ENCODE peak calls at places on chromosome 18, in ten cellular contexts. H is fibroblast of mammary gland, R is astrocyte of the spinal cord, F is endothelial cell of umbilical vein, K is coronary artery, P is cardiac fibroblast, C is AG10803, J is OCI-LY7, M is GM12864, T is BE2C. U is an unnamed sample.

GRCh38 chr18:4450065-4450676 is 4.9 kb downstream of the DLGAP1 start:
- DNase-seq in R (no peak), H (no peak), F (no peak), C (no peak), P (no peak), M (no peak), K (no peak), T (no peak), J (no peak), U (no peak)

GRCh38 chr18:59846814-59847490 is 52.8 kb upstream of the PMAIP1 start:
- DNase-seq in R (peak), M (peak), T (no peak), H (peak), J (no peak), F (peak), C (peak), P (peak), K (no peak), U (no peak)

GRCh38 chr18:527136-527535 is 26.6 kb upstream of the COLEC12 start:
- DNase-seq in F (peak), P (peak), H (no peak), M (no peak), C (no peak), K (no peak), J (no peak), T (no peak), R (no peak), U (no peak)

GRCh38 chr18:46335551-46336059 is 231.4 kb downstream of the HAUS1 start:
- DNase-seq in R (no peak), C (no peak), F (no peak), H (peak), K (no peak), P (peak), M (no peak), J (no peak), T (no peak), U (no peak)

GRCh38 chr18:26575865-26576217 is 27.5 kb upstream of the KCTD1 start:
- DNase-seq in M (no peak), P (no peak), C (no peak), T (no peak), F (no peak), H (no peak), K (no peak), R (no peak), J (no peak), U (no peak)

GRCh38 chr18:9855686-9856085 is 30.1 kb upstream of the TXNDC2 start:
- DNase-seq in F (no peak), K (no peak), M (no peak), J (no peak), R (peak), P (no peak), H (no peak), T (no peak), C (no peak), U (peak)

GRCh38 chr18:62781893-62782292 is 66.6 kb downstream of the PHLPP1 start:
- DNase-seq in K (no peak), T (no peak), R (peak), C (peak), M (no peak), H (peak), F (peak), P (peak), J (no peak), U (no peak)

GRCh38 chr18:79754022-79754761 is 43.5 kb upstream of the KCNG2 start:
- DNase-seq in C (no peak), J (no peak), H (no peak), R (no peak), M (no peak), T (no peak), P (no peak), F (no peak), K (no peak), U (no peak)

DNA sequence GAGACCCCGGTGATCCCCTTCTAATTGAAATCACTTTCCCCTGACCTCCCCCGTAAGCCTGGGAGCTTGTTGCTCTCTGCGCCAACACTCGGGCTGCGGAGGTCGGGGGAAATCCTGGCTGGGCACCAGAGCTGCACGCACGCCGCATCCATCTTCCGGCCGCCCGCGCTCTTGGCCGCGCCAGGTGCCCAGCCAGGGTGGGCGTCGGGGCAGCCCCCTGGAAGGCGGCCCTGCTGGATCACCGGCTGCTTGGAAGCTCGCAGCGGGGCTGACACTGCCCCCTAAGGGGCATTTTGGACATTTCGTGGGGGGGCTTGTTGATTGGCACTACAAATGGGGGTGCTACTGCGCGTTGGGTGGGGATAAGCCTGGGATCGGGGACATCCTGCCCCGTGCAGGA is 280.3 kb upstream of the SKOR2 start:
- DNase-seq in M (no peak), T (no peak), F (no peak), P (no peak), K (no peak), H (no peak), J (no peak), R (no peak), C (no peak), U (no peak)
- TF ChIP-seq CTCF in M (peak), T (peak), F (no peak), P (no peak), K (no peak), H (no peak), J (peak), R (no peak), C (peak), U (peak)

GRCh38 chr18:23134780-23135678 is at the start of gene CABLES1:
- DNase-seq in M (no peak), R (peak), K (no peak), C (peak), J (peak), P (peak), H (peak), T (peak), F (peak), U (no peak)

GRCh38 chr18:23135679-23136325 is 517 bp downstream of the CABLES1 start:
- DNase-seq in J (peak), M (no peak), R (no peak), P (peak), F (no peak), T (peak), C (no peak), K (no peak), H (no peak), U (no peak)

GRCh38 chr18:23131693-23132319 is 3.5 kb upstream of the CABLES1 start:
- DNase-seq in T (peak), J (peak), C (peak), F (peak), R (peak), P (peak), M (peak), K (no peak), H (peak), U (no peak)

GRCh38 chr18:23136326-23137092 is 1.2 kb downstream of the CABLES1 start:
- DNase-seq in F (no peak), H (no peak), R (peak), T (no peak), J (no peak), C (no peak), P (peak), K (peak), M (no peak), U (no peak)

GRCh38 chr18:23133860-23134779 is 1.2 kb upstream of the CABLES1 start:
- DNase-seq in F (no peak), C (no peak), M (peak), T (peak), K (no peak), P (no peak), H (no peak), R (no peak), J (peak), U (no peak)
- H3K4me3 ChIP-seq in F (peak), C (peak), M (peak), T (peak), K (peak), P (no peak), H (no peak), R (peak), J (peak), U (peak)

GRCh38 chr18:35999925-36000324 is 27.4 kb downstream of the RMP24 start:
- DNase-seq in M (no peak), R (no peak), K (no peak), P (no peak), T (no peak), F (no peak), C (peak), J (no peak), H (peak), U (no peak)

GRCh38 chr18:35993013-35993412 is 20.5 kb downstream of the RMP24 start:
- DNase-seq in F (no peak), K (no peak), T (no peak), P (no peak), M (no peak), H (no peak), C (no peak), J (no peak), R (no peak), U (no peak)

DNA sequence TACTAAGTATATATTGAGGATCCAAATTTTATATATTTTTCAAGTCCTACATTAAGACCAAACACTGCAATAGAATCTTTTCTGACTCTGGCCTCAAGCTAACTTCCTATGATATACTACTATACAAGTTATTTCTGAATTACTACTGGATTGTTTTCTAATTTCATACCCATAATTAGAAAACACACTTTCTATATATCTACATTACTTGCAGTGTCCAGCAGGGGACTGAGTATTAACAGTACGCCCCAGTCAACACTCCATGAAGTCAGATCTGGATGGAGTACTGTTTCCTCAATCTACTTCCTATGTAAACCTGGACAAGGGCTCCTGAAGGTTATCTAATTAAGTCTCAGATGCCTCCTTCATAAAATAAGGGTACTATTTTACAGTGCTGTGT is 26.5 kb downstream of the RMP24 start:
- DNase-seq in K (no peak), P (peak), R (no peak), C (no peak), J (peak), M (no peak), H (peak), T (no peak), F (peak), U (no peak)
- TF ChIP-seq CTCF in K (no peak), P (peak), R (peak), C (peak), J (peak), M (peak), H (peak), T (peak), F (peak), U (peak)

GRCh38 chr18:55323051-55323994 is 264.7 kb downstream of the TCF4 start:
- DNase-seq in F (peak), M (no peak), R (peak), C (peak), H (peak), K (no peak), J (peak), T (no peak), P (peak), U (no peak)
- H3K4me3 ChIP-seq in F (no peak), M (peak), R (peak), C (peak), H (peak), K (peak), J (peak), T (peak), P (no peak), U (no peak)

GRCh38 chr18:54232485-54233227 is 8.2 kb upstream of the MBD2 start:
- DNase-seq in C (no peak), F (no peak), J (no peak), K (no peak), P (peak), T (no peak), H (no peak), R (no peak), M (no peak), U (no peak)
- TF ChIP-seq CTCF in C (no peak), F (no peak), J (no peak), K (no peak), P (peak), T (no peak), H (no peak), R (no peak), M (no peak), U (peak)